ENCODE peak calls at places on chromosome X, in seven cellular contexts. K is astrocyte of the cerebellum; E is astrocyte; B is CD4-positive, alpha-beta memory T cell; W is heart left ventricle; J is psoas muscle; L is PC-9. F is an unnamed sample.

GRCh38 chrX:101347859-101348451 is 587 bp downstream of the TIMM8A start:
- DNase-seq in W (no peak), B (no peak), L (no peak), E (peak; percentile 8), J (no peak), K (no peak), F (no peak)

GRCh38 chrX:13798184-13798583 is 18.7 kb downstream of the GPM6B start:
- DNase-seq in E (no peak), L (no peak), B (no peak), K (no peak), J (no peak), W (no peak), F (no peak)

GRCh38 chrX:53458082-53458481 is 23.9 kb upstream of the HSD17B10 start:
- DNase-seq in E (no peak), J (no peak), W (no peak), L (no peak), B (no peak), K (no peak), F (no peak)

GRCh38 chrX:56618250-56618649 is 54.8 kb downstream of the UBQLN2 start:
- DNase-seq in B (no peak), W (no peak), E (no peak), L (no peak), J (no peak), K (no peak), F (no peak)

GRCh38 chrX:41759817-41760216 is 35.8 kb downstream of the GPR82 start:
- DNase-seq in J (no peak), E (no peak), W (no peak), L (no peak), B (no peak), K (peak; percentile 9), F (peak; percentile 55)

GRCh38 chrX:1452497-1453389 is at the start of gene ASMTL:
- DNase-seq in L (peak; percentile 98), K (peak; percentile 97), E (peak; percentile 89), W (peak; percentile 100), B (peak; percentile 99), J (peak; percentile 99), F (peak; percentile 98)

GRCh38 chrX:13938766-13939530 is 90.7 kb downstream of the GEMIN8 start:
- DNase-seq in K (no peak), B (no peak), W (no peak), L (no peak), E (no peak), J (no peak), F (no peak)

GRCh38 chrX:136694491-136695087 is 46.6 kb downstream of the CD40LG start:
- DNase-seq in J (no peak), W (no peak), B (peak; percentile 74), L (no peak), E (peak; percentile 32), K (peak; percentile 24), F (peak; percentile 85)

GRCh38 chrX:23937100-23937499 is 29.3 kb downstream of the CXorf58 start:
- DNase-seq in W (no peak), K (no peak), L (no peak), B (no peak), J (no peak), E (no peak), F (no peak)

GRCh38 chrX:48474127-48474526 is 1.9 kb upstream of the FTSJ1 start:
- DNase-seq in W (no peak), K (no peak), B (no peak), L (no peak), J (no peak), E (no peak), F (peak; percentile 40)

DNA sequence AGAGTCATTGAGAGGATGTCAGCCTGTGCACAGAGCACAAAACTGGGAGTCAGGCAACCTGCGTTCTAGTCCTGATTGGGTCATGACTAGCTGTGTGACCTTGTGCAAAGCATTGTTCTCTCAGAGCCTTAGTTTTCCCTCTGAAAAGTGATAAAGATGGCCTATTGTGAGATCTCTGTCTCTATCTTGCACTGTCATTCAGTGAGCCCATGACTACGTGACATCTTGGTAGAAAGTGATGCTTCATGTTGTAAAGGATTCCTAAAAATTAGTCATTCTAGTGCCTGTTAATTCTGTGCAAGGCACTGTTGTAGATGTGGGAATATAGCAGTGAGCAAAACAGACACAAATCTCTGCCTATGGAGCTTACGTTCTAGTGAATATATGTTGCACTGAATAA is 2.5 kb downstream of the PGRMC1 start:
- DNase-seq in W (no peak), K (no peak), L (no peak), J (no peak), B (no peak), E (peak; percentile 13), F (no peak)
- H3K4me3 ChIP-seq in W (no peak overlapping the region), K (peak overlapping the region; percentile 80), L (peak overlapping the region; percentile 25), J (no peak overlapping the region), B (no peak overlapping the region), E (peak overlapping the region; percentile 44), F (no peak overlapping the region)

GRCh38 chrX:115595049-115595448 is 34.1 kb downstream of the PLS3 start:
- DNase-seq in W (no peak), L (no peak), J (no peak), B (no peak), K (no peak), E (no peak), F (no peak)
- H3K4me3 ChIP-seq in W (peak overlapping the region; percentile 66), L (no peak overlapping the region), J (peak overlapping the region; percentile 35), B (no peak overlapping the region), K (no peak overlapping the region), E (peak overlapping the region; percentile 91), F (no peak overlapping the region)

GRCh38 chrX:17859609-17860178 is 1.4 kb downstream of the RAI2 start:
- DNase-seq in W (no peak), J (no peak), B (no peak), L (no peak), E (no peak), K (no peak), F (no peak)
- H3K4me3 ChIP-seq in W (peak overlapping the region; percentile 83), J (peak overlapping the region; percentile 65), B (no peak overlapping the region), L (no peak overlapping the region), E (no peak overlapping the region), K (peak overlapping the region; percentile 33), F (no peak overlapping the region)

GRCh38 chrX:147913570-147913969 is 1.9 kb downstream of the FMR1 start:
- DNase-seq in W (no peak), J (no peak), K (no peak), L (no peak), E (no peak), B (no peak), F (no peak)

GRCh38 chrX:147912093-147912801 is 528 bp downstream of the FMR1 start:
- DNase-seq in B (peak; percentile 39), L (peak; percentile 26), W (peak; percentile 31), K (no peak), E (peak; percentile 26), J (peak; percentile 57), F (peak; percentile 46)

GRCh38 chrX:147916375-147916968 is 4.8 kb downstream of the FMR1 start:
- DNase-seq in J (no peak), W (no peak), K (no peak), E (no peak), B (no peak), L (no peak), F (no peak)

GRCh38 chrX:147911192-147912022 is at the start of gene FMR1:
- DNase-seq in L (peak; percentile 97), W (peak; percentile 94), E (peak; percentile 69), K (peak; percentile 70), J (peak; percentile 96), B (peak; percentile 96), F (peak; percentile 96)

DNA sequence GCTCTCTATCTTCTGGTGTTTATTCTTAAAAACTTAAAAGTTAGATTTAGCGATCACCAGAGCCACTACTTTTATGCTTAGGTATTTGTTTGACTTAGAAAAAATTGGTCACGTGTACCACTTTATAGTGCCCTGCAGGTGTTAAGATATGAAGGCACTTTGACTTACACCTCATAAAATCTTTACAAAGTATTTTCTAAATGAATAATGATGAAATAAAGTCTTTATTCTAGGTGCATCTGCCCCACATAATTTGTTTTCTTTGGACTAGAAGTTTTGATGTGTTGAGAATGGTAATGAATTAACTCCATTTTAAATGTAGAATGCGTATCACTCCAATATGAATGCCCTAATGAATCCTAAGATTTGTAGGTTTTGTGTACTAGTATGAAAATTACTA is 2.9 kb downstream of the FMR1 start:
- DNase-seq in B (no peak), L (no peak), W (no peak), E (no peak), K (no peak), J (no peak), F (no peak)
- H3K4me3 ChIP-seq in B (no peak overlapping the region), L (peak overlapping the region; percentile 96), W (no peak overlapping the region), E (no peak overlapping the region), K (no peak overlapping the region), J (peak overlapping the region; percentile 84), F (no peak overlapping the region)

GRCh38 chrX:40012039-40012799 is 85.5 kb downstream of the BCOR start:
- DNase-seq in L (no peak), K (no peak), J (peak; percentile 69), W (peak; percentile 61), B (no peak), E (peak; percentile 47), F (no peak)
- H3K4me3 ChIP-seq in L (no peak overlapping the region), K (no peak overlapping the region), J (peak overlapping the region; percentile 72), W (peak overlapping the region; percentile 67), B (peak overlapping the region; percentile 49), E (peak overlapping the region; percentile 15), F (peak overlapping the region; percentile 71)

GRCh38 chrX:131741103-131741581 is 197.3 kb downstream of the OR13H1 start:
- DNase-seq in L (no peak), E (peak; percentile 44), K (peak; percentile 75), W (peak; percentile 83), J (peak; percentile 88), B (no peak), F (no peak)
- H3K4me3 ChIP-seq in L (no peak overlapping the region), E (no peak overlapping the region), K (peak overlapping the region; percentile 41), W (no peak overlapping the region), J (peak overlapping the region; percentile 71), B (no peak overlapping the region), F (no peak overlapping the region)

DNA sequence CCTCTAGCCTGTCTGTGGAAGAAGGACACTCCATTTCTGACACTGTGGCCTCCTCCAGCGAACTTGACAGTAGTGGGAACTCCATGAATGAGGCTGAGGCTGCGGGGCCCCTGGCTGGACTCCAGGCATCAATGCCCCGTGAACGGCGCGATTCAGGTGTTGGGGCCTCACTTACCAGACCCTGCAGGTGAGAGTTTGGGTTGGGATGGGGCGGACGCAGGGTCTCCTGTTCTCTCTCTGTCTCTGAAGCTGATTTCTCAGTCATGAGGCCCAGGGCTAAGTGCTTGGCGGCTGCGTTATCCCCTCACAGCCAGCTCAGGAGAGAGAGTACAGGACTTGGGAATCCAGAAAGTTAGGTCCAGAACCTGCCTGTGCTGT is 71.0 kb downstream of the STARD8 start:
- DNase-seq in K (no peak), J (peak; percentile 18), W (no peak), E (no peak), B (no peak), L (no peak), F (no peak)
- H3K4me3 ChIP-seq in K (no peak overlapping the region), J (no peak overlapping the region), W (no peak overlapping the region), E (no peak overlapping the region), B (no peak overlapping the region), L (no peak overlapping the region), F (no peak overlapping the region)

GRCh38 chrX:111506826-111507225 is 4.6 kb upstream of the SERTM2 start:
- DNase-seq in J (no peak), W (no peak), E (peak; percentile 14), K (no peak), B (no peak), L (no peak), F (no peak)

GRCh38 chrX:111515298-111515697 is 3.9 kb downstream of the SERTM2 start:
- DNase-seq in W (no peak), L (no peak), J (no peak), K (no peak), B (no peak), E (no peak), F (no peak)

GRCh38 chrX:111505783-111506182 is 5.7 kb upstream of the SERTM2 start:
- DNase-seq in L (no peak), K (no peak), J (no peak), B (no peak), W (no peak), E (no peak), F (no peak)

GRCh38 chrX:111507931-111508330 is 3.5 kb upstream of the SERTM2 start:
- DNase-seq in W (no peak), B (no peak), K (no peak), J (no peak), E (no peak), L (no peak), F (no peak)

GRCh38 chrX:111511477-111511876 is at the start of gene SERTM2:
- DNase-seq in W (no peak), B (no peak), L (no peak), J (no peak), K (peak; percentile 9), E (peak; percentile 30), F (no peak)
- H3K4me3 ChIP-seq in W (no peak within 1 kb of the TSS), B (no peak within 1 kb of the TSS), L (no peak within 1 kb of the TSS), J (no peak within 1 kb of the TSS), K (no peak within 1 kb of the TSS), E (no peak within 1 kb of the TSS), F (no peak within 1 kb of the TSS)

F was measured in GM12865.